ENCODE peak calls at places on chromosomes 12 and 14, in four cellular contexts. L, V, Z and G are unnamed samples.

GRCh38 chr14:26867171-26867757 is 269.4 kb upstream of the NOVA1 start:
- DNase-seq in L (peak; percentile 69), V (no peak), Z (peak; percentile 40), G (no peak)

GRCh38 chr12:14846878-14847580 is 3.7 kb upstream of the ART4 start:
- DNase-seq in L (no peak), V (no peak), Z (peak; percentile 41), G (no peak)

GRCh38 chr12:4251228-4251891 is 22.2 kb upstream of the CCND2 start:
- DNase-seq in L (no peak), V (no peak), Z (no peak), G (no peak)

GRCh38 chr12:23621910-23622309 is 327.6 kb downstream of the SOX5 start:
- DNase-seq in L (no peak), V (no peak), Z (no peak), G (no peak)

GRCh38 chr12:124809391-124809790 is 54.3 kb downstream of the SCARB1 start:
- DNase-seq in L (no peak), V (no peak), Z (no peak), G (no peak)

GRCh38 chr14:105064721-105065143 is 498 bp downstream of the GPR132 start:
- DNase-seq in L (no peak), V (peak; percentile 71), Z (no peak), G (no peak)

GRCh38 chr14:93969082-93969828 is 7.1 kb downstream of the ASB2 start:
- DNase-seq in L (no peak), V (no peak), Z (no peak), G (no peak)

GRCh38 chr12:124550123-124551089 is 17.0 kb downstream of the NCOR2 start:
- DNase-seq in L (no peak), V (no peak), Z (no peak), G (no peak)

GRCh38 chr14:53044486-53044885 is 93.6 kb upstream of the FERMT2 start:
- DNase-seq in L (no peak), V (no peak), Z (no peak), G (no peak)

GRCh38 chr14:58633831-58634230 is 3.9 kb upstream of the DACT1 start:
- DNase-seq in L (no peak), V (no peak), Z (no peak), G (no peak)

GRCh38 chr14:105049753-105050550 is 15.3 kb downstream of the GPR132 start:
- DNase-seq in L (peak; percentile 55), V (no peak), Z (no peak), G (no peak)

GRCh38 chr12:41531147-41531829 is 343.2 kb downstream of the PDZRN4 start:
- DNase-seq in L (no peak), V (no peak), Z (no peak), G (no peak)

GRCh38 chr12:57754411-57755193 is at the start of gene MARCHF9:
- DNase-seq in L (peak; percentile 91), V (peak; percentile 83), Z (peak; percentile 94), G (peak; percentile 59)

GRCh38 chr12:57147641-57147944 is 174 bp upstream of the LRP1-AS start:
- DNase-seq in L (no peak), V (no peak), Z (no peak), G (no peak)

GRCh38 chr12:111775205-111776193 is 8.8 kb downstream of the ALDH2 start:
- DNase-seq in L (no peak), V (no peak), Z (peak; percentile 68), G (no peak)

GRCh38 chr12:94889512-94890210 is 113.8 kb downstream of the NDUFA12 start:
- DNase-seq in L (no peak), V (no peak), Z (no peak), G (no peak)

GRCh38 chr12:112148031-112148513 is 22.7 kb downstream of the TRAFD1 start:
- DNase-seq in L (no peak), V (peak; percentile 25), Z (peak; percentile 86), G (peak; percentile 49)

GRCh38 chr12:3554547-3555115 is 63.6 kb downstream of the PRMT8 start:
- DNase-seq in L (no peak), V (no peak), Z (no peak), G (no peak)

GRCh38 chr12:69555461-69555860 is 29.8 kb upstream of the CCT2 start:
- DNase-seq in L (no peak), V (peak; percentile 63), Z (no peak), G (peak; percentile 51)

GRCh38 chr12:108772896-108773797 is 41.8 kb upstream of the CORO1C start:
- DNase-seq in L (no peak), V (no peak), Z (no peak), G (no peak)

GRCh38 chr14:104239185-104239775 is 100.9 kb downstream of the KIF26A start:
- DNase-seq in L (no peak), V (no peak), Z (no peak), G (no peak)

GRCh38 chr12:114399664-114400211 is 6.2 kb downstream of the TBX5 start:
- DNase-seq in L (no peak), V (no peak), Z (peak; percentile 61), G (no peak)

GRCh38 chr12:111224196-111225066 is 144.5 kb downstream of the PHETA1 start:
- DNase-seq in L (no peak), V (no peak), Z (no peak), G (no peak)

GRCh38 chr14:39268393-39268792 is 34.7 kb downstream of the MIA2 start:
- DNase-seq in L (peak; percentile 15), V (no peak), Z (peak; percentile 11), G (peak; percentile 15)

GRCh38 chr12:13961983-13962382 is 19.4 kb downstream of the GRIN2B start:
- DNase-seq in L (no peak), V (no peak), Z (no peak), G (no peak)

GRCh38 chr12:30696103-30696408 is 387 bp upstream of the IPO8 start:
- DNase-seq in L (no peak), V (no peak), Z (no peak), G (no peak)

GRCh38 chr14:95222151-95222631 is 64.9 kb upstream of the DICER1 start:
- DNase-seq in L (peak; percentile 9), V (peak; percentile 15), Z (peak; percentile 77), G (no peak)

GRCh38 chr14:92867246-92867925 is 55.6 kb upstream of the CHGA start:
- DNase-seq in L (peak; percentile 65), V (no peak), Z (no peak), G (no peak)

GRCh38 chr12:122961551-122962329 is 4.5 kb downstream of the ABCB9 start:
- DNase-seq in L (no peak), V (no peak), Z (peak; percentile 88), G (no peak)

GRCh38 chr12:41459815-41460214 is 271.7 kb downstream of the PDZRN4 start:
- DNase-seq in L (no peak), V (no peak), Z (no peak), G (no peak)

GRCh38 chr14:68011629-68012028 is 192.1 kb downstream of the RAD51B start:
- DNase-seq in L (no peak), V (no peak), Z (no peak), G (no peak)

GRCh38 chr14:92728781-92729364 is 19.6 kb downstream of the LGMN start:
- DNase-seq in L (peak; percentile 65), V (peak; percentile 61), Z (no peak), G (no peak)

GRCh38 chr12:93507151-93507550 is 39.8 kb downstream of the MRPL42 start:
- DNase-seq in L (no peak), V (no peak), Z (no peak), G (no peak)

GRCh38 chr12:53055471-53056266 is 5.8 kb downstream of the TNS2 start:
- DNase-seq in L (no peak), V (no peak), Z (no peak), G (no peak)

GRCh38 chr12:130715150-130715995 is 726 bp downstream of the RIMBP2 start:
- DNase-seq in L (no peak), V (no peak), Z (no peak), G (no peak)

GRCh38 chr12:107749094-107749493 is 11.8 kb downstream of the PRDM4 start:
- DNase-seq in L (no peak), V (peak; percentile 25), Z (no peak), G (no peak)

GRCh38 chr12:118060301-118061010 is 523 bp downstream of the WSB2 start:
- DNase-seq in L (peak; percentile 30), V (peak; percentile 45), Z (peak; percentile 49), G (no peak)

GRCh38 chr12:132482771-132483170 is 7.2 kb upstream of the FBRSL1 start:
- DNase-seq in L (no peak), V (no peak), Z (no peak), G (no peak)

GRCh38 chr12:72072613-72073212 is 134.1 kb downstream of the TPH2 start:
- DNase-seq in L (peak; percentile 33), V (no peak), Z (no peak), G (no peak)

GRCh38 chr12:124512667-124513296 is 54.6 kb downstream of the NCOR2 start:
- DNase-seq in L (no peak), V (peak; percentile 89), Z (no peak), G (peak; percentile 75)